ENCODE peak calls at places on chromosomes 7 and 10, in nine cellular contexts. I, L, B, Z, S, T, E, M and K are unnamed samples.

GRCh38 chr10:96022739-96023138 is 20.6 kb upstream of the CCNJ start:
- DNase-seq in Z (no peak), M (no peak), E (no peak), B (no peak), I (no peak), T (no peak), L (no peak), S (no peak), K (no peak)

GRCh38 chr7:147022056-147022455 is 905.5 kb downstream of the CNTNAP2 start:
- DNase-seq in M (no peak), L (no peak), B (no peak), S (no peak), I (no peak), E (no peak), Z (peak), T (no peak), K (peak)

GRCh38 chr7:106493041-106493731 is 167.8 kb downstream of the CCDC71L start:
- DNase-seq in M (peak), B (no peak), I (no peak), Z (no peak), S (peak), E (no peak), T (no peak), L (peak), K (no peak)

GRCh38 chr7:67937717-67938191 is 941.1 kb downstream of the TYW1 start:
- DNase-seq in M (no peak), L (peak), T (peak), S (no peak), B (no peak), E (peak), Z (peak), I (peak), K (peak)

GRCh38 chr7:2821161-2821841 is 22.8 kb downstream of the GNA12 start:
- DNase-seq in T (peak), E (no peak), M (no peak), S (no peak), I (peak), L (no peak), Z (peak), B (no peak), K (no peak)

GRCh38 chr7:28681693-28682092 is 269.4 kb downstream of the CREB5 start:
- DNase-seq in L (no peak), B (no peak), E (no peak), I (no peak), Z (no peak), M (no peak), T (no peak), S (no peak), K (no peak)

GRCh38 chr10:29642996-29643395 is 8.2 kb upstream of the SVIL start:
- DNase-seq in E (no peak), I (no peak), B (no peak), L (no peak), M (no peak), Z (no peak), T (peak), S (no peak), K (peak)

GRCh38 chr7:51082096-51082840 is 234.3 kb downstream of the COBL start:
- DNase-seq in I (no peak), T (no peak), L (no peak), B (no peak), E (no peak), S (no peak), M (no peak), Z (no peak), K (no peak)

GRCh38 chr10:99329891-99330674 is 927 bp downstream of the CNNM1 start:
- DNase-seq in I (peak), E (peak), Z (peak), S (peak), B (no peak), T (no peak), M (peak), L (no peak), K (no peak)

GRCh38 chr10:103876155-103876554 is 20.8 kb upstream of the SH3PXD2A start:
- DNase-seq in E (no peak), S (no peak), L (no peak), M (no peak), I (no peak), B (no peak), T (no peak), Z (no peak), K (no peak)

GRCh38 chr10:6119423-6119822 is 30.6 kb downstream of the RBM17 start:
- DNase-seq in E (no peak), T (no peak), B (no peak), Z (no peak), I (no peak), S (no peak), L (no peak), M (no peak), K (no peak)

GRCh38 chr7:127715272-127715671 is 63.3 kb downstream of the SND1 start:
- DNase-seq in L (no peak), T (no peak), Z (no peak), M (no peak), I (no peak), S (no peak), B (no peak), E (no peak), K (no peak)

GRCh38 chr7:99029481-99030144 is 114.3 kb downstream of the SMURF1 start:
- DNase-seq in Z (peak), M (no peak), L (no peak), S (no peak), B (no peak), T (no peak), E (no peak), I (no peak), K (no peak)

DNA sequence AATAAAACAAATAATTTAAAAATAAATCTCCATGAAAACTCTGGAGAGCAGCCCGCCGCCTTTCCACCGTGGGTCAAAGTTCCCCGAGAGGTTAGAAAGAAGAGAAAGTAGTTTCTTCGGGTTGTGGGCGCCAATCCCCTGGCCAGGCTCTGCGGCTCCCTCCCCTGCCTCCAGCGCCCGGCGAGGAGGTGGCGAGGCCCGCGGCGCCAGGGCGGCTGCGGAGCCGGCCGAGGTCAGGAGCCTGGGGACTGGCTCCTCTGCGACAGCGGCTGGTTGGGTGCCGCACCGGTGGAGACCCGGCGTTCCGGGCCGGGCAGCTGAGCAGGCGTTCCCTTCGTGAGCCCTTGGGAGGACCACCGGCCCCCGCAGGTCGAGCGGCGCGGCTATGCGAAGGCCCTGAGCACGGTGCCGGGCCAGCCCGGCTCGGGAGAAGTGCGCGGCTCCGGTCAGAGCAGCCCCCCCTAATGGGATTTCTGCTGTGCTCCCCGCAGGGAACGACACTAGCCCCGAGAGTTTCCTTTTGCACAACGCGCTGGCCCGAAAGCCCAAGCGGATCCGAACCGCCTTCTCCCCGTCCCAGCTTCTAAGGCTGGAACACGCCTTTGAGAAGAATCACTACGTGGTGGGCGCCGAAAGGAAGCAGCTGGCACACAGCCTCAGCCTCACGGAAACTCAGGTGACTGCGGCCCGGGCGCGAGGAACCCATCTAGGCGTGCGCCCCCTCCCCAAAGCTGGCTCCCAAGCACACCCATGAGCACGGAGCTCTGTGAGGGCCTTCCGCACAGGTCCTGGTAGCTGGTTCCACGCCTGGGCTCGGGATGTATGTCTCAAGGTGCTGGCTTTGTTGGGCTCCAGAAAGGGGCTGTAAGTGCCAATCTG is 2.8 kb downstream of the EMX2 start:
- DNase-seq in S (no peak), M (no peak), B (no peak), E (no peak), I (no peak), L (no peak), T (no peak), Z (no peak), K (no peak)
- H3K27ac ChIP-seq in S (no peak), M (no peak), B (no peak), E (no peak), I (no peak), L (no peak), T (no peak), Z (no peak), K (no peak)

GRCh38 chr7:151960449-151960848 is 4.2 kb downstream of the GALNTL5 start:
- DNase-seq in L (no peak), M (no peak), B (no peak), I (no peak), T (no peak), E (no peak), S (no peak), Z (no peak), K (no peak)

GRCh38 chr7:151958036-151959010 is 2.1 kb downstream of the GALNTL5 start:
- DNase-seq in L (no peak), B (no peak), T (no peak), Z (no peak), E (no peak), M (no peak), I (no peak), S (no peak), K (no peak)

GRCh38 chr7:151951672-151952338 is 4.4 kb upstream of the GALNTL5 start:
- DNase-seq in B (no peak), Z (no peak), S (no peak), M (no peak), E (no peak), I (no peak), L (no peak), T (no peak), K (no peak)

DNA sequence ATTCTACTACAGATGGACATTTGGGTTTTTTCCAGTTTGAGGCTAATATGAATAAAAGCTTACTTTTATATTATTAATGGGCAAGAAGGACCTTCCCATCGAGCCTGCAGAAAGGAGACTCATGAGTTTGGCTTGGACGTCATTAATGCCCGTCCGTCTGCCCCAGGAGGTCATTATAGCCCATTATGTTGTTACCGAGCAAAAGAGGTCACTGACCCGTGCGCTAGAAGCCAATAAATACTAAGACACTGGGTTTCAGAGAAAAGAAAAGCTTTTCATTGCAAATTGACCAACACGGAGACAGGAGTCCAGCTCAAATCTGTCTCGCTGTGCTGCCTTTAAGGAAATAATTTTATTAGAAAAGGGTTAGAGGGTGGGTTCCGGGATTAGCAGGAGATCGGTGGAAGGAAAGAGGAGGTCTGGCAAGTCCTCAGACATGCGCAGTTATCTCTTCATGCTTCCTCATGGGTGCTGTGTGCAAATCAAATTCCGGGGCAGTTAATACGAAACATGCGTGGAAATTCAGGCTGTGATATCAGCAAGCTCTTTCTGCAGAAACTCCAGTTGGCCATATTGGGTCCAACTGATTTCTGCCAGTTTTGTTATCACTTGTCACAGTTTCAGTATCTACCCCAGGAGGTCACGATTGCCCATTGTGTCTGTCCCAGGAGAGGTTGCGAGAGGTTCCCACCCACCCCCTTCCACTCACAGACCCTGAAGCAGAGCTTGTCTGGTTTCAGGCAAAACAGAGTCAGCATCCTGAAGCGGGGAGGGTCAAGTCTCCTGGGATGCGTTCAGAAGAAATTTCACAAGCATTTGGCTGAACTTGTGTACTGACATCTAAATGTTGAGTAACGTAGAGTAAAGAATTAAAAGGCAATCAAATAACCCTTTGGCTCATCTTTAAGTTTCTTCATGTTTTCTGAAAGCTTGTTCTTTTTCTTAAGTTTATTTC is 1.1 kb upstream of the GALNTL5 start:
- DNase-seq in E (no peak), Z (no peak), S (no peak), B (no peak), T (no peak), L (no peak), I (no peak), M (no peak), K (no peak)
- H3K4me3 ChIP-seq in E (no peak), Z (no peak), S (no peak), B (no peak), T (no peak), L (no peak), I (no peak), M (peak), K (no peak)

GRCh38 chr10:129852829-129853228 is 111.2 kb downstream of the EBF3 start:
- DNase-seq in L (no peak), M (no peak), I (no peak), E (no peak), S (no peak), T (no peak), B (no peak), Z (no peak), K (no peak)

GRCh38 chr10:129851941-129852650 is 112.0 kb downstream of the EBF3 start:
- DNase-seq in L (no peak), T (no peak), S (no peak), B (no peak), Z (no peak), I (no peak), E (no peak), M (no peak), K (no peak)

GRCh38 chr10:129854181-129854580 is 109.9 kb downstream of the EBF3 start:
- DNase-seq in M (no peak), T (no peak), Z (no peak), S (no peak), L (no peak), I (no peak), B (no peak), E (no peak), K (no peak)

GRCh38 chr10:129854796-129855705 is 109.0 kb downstream of the EBF3 start:
- DNase-seq in L (no peak), T (no peak), I (no peak), M (no peak), E (no peak), S (no peak), Z (no peak), B (no peak), K (no peak)

DNA sequence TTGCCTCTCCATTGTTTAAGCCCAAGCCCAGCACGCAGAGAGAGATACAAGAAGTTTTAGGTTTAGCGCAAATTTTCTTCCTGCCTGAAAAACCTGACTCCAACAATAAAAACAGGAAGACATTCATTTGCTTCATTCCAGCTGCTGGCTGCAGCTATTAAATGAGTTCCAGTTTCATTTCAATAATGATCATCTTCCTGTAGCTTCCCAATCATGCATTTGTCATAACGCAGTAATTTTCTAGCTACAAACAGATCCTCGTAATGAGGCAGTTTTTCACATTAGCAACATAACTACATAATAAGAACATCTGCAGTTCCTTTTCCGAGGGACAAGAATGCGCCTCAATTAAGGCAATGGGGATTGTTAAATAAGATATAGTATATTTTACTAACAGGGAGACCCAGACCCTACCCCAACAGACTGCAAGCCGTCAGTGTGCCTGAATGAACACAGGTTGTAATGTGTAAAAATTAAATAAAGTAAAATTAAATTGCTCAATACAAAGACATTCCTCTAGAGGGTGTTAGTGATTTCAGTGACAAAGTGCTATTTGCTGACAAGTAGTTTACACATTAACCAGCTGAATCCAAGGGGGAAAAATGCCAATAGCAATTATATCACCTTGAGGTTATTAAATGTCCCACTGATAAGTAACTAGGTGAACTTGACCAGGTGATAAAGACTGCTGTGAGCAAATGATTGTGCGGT is 110.7 kb downstream of the EBF3 start:
- DNase-seq in B (peak), E (peak), Z (peak), L (no peak), T (no peak), S (no peak), M (no peak), I (peak), K (no peak)
- TF ChIP-seq CTCF in B (peak), E (peak), Z (peak), L (no peak), T (peak), S (peak), M (peak), I (peak), K (no peak)

DNA sequence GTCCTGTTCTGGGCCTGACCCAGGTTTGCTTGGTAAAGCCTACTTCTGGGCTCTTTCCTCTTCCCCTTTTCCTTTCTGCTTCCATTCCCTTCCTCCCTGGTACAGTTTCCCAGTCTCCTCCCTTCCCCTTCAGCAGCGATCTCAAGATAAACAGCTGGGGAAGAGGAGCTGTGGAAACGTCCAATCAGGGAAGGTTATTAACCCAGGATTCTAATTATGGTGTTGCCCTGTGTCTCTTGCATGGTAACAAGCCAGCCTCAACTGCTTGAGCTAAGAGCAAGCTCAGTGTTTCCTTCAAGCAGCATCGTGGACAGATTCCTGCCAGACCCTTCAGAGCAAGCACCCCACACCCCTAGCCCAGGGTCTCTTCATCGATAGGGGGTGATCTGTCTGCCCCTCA is 233.4 kb downstream of the RPS24 start:
- DNase-seq in B (no peak), I (no peak), Z (no peak), M (no peak), S (no peak), E (no peak), L (no peak), T (no peak), K (no peak)
- H3K27ac ChIP-seq in B (no peak), I (peak), Z (no peak), M (peak), S (no peak), E (no peak), L (no peak), T (no peak), K (no peak)